ENCODE peak calls at places on chromosomes 2 and 18, in four cellular contexts. P, Q, J and G are unnamed samples.

GRCh38 chr2:47497843-47498460 is 95.0 kb downstream of the MSH2 start:
- DNase-seq in P (no peak), J (no peak), Q (no peak), G (no peak)

GRCh38 chr2:182814804-182815203 is 51.6 kb downstream of the FRZB start:
- DNase-seq in Q (no peak), P (no peak), J (no peak), G (no peak)

GRCh38 chr2:107553534-107553933 is 273.2 kb upstream of the RGPD4 start:
- DNase-seq in Q (no peak), P (no peak), J (no peak), G (no peak)

GRCh38 chr2:237749002-237749401 is 49.6 kb upstream of the RBM44 start:
- DNase-seq in Q (no peak), J (no peak), P (no peak), G (no peak)

GRCh38 chr2:16019617-16020351 is 79.4 kb downstream of the MYCN start:
- DNase-seq in P (no peak), J (no peak), Q (no peak), G (no peak)

GRCh38 chr2:173291412-173291811 is 63.3 kb upstream of the CDCA7 start:
- DNase-seq in Q (no peak), J (no peak), P (no peak), G (no peak)

GRCh38 chr2:54092940-54093339 is 22.5 kb upstream of the ACYP2 start:
- DNase-seq in J (peak), Q (no peak), P (no peak), G (no peak)

GRCh38 chr2:54240515-54241219 is 15.4 kb downstream of the TSPYL6 start:
- DNase-seq in Q (no peak), J (no peak), P (no peak), G (no peak)

GRCh38 chr18:2905802-2906521 is 59.2 kb downstream of the EMILIN2 start:
- DNase-seq in Q (peak), P (no peak), J (peak), G (peak)

GRCh38 chr2:8606226-8606625 is 75.6 kb upstream of the ID2 start:
- DNase-seq in Q (no peak), J (peak), P (no peak), G (no peak)

GRCh38 chr2:69789129-69789528 is 40.3 kb upstream of the GMCL1 start:
- DNase-seq in J (peak), Q (no peak), P (no peak), G (no peak)

GRCh38 chr2:30655211-30655610 is 152.0 kb downstream of the CAPN13 start:
- DNase-seq in Q (no peak), P (no peak), J (no peak), G (no peak)

GRCh38 chr2:49210191-49210590 is 55.9 kb upstream of the FSHR start:
- DNase-seq in J (no peak), Q (no peak), P (no peak), G (no peak)

GRCh38 chr2:28991462-28991861 is 10.4 kb downstream of the TOGARAM2 start:
- DNase-seq in Q (no peak), P (no peak), J (no peak), G (no peak)

GRCh38 chr18:27378396-27379094 is 193.4 kb upstream of the CHST9 start:
- DNase-seq in P (no peak), Q (no peak), J (peak), G (no peak)

GRCh38 chr2:101232770-101233169 is 19.9 kb upstream of the CNOT11 start:
- DNase-seq in P (no peak), Q (no peak), J (no peak), G (no peak)

GRCh38 chr2:165778653-165779451 is 15.2 kb downstream of the GALNT3 start:
- DNase-seq in J (peak), Q (no peak), P (no peak), G (no peak)

GRCh38 chr2:145931836-145932352 is 1412.0 kb upstream of the ZEB2 start:
- DNase-seq in Q (no peak), J (no peak), P (no peak), G (no peak)

GRCh38 chr2:62577994-62578836 is 72.2 kb upstream of the TMEM17 start:
- DNase-seq in Q (no peak), J (no peak), P (no peak), G (no peak)

GRCh38 chr2:196166876-196167275 is 4.5 kb downstream of the STK17B start:
- DNase-seq in J (peak), Q (no peak), P (no peak), G (no peak)

GRCh38 chr18:24703316-24703715 is 242.9 kb downstream of the HRH4 start:
- DNase-seq in P (no peak), Q (no peak), J (no peak), G (no peak)

GRCh38 chr2:166104773-166105172 is 23.0 kb downstream of the SCN1A start:
- DNase-seq in J (no peak), P (no peak), Q (no peak), G (no peak)

GRCh38 chr2:228763600-228763999 is 507.5 kb downstream of the PID1 start:
- DNase-seq in J (no peak), P (no peak), Q (no peak), G (no peak)

GRCh38 chr2:158457826-158458616 is 1.3 kb downstream of the PKP4 start:
- DNase-seq in Q (peak), P (peak), J (peak), G (peak)

GRCh38 chr2:9102861-9103662 is 99.6 kb upstream of the MBOAT2 start:
- DNase-seq in J (no peak), P (no peak), Q (no peak), G (no peak)

GRCh38 chr2:135471106-135471505 is 59.9 kb downstream of the ZRANB3 start:
- DNase-seq in P (no peak), Q (no peak), J (no peak), G (no peak)

GRCh38 chr2:71989671-71990070 is 158.0 kb downstream of the CYP26B1 start:
- DNase-seq in P (no peak), Q (no peak), J (no peak), G (no peak)

GRCh38 chr18:21345851-21346250 is 103.8 kb downstream of the GREB1L start:
- DNase-seq in J (no peak), P (no peak), Q (no peak), G (no peak)

GRCh38 chr18:58848685-58849084 is 16.0 kb upstream of the ZNF532 start:
- DNase-seq in J (no peak), P (no peak), Q (no peak), G (no peak)

GRCh38 chr2:69646714-69647113 is 3.2 kb upstream of the AAK1 start:
- DNase-seq in Q (no peak), J (peak), P (no peak), G (no peak)

GRCh38 chr2:104378853-104379374 is 475.0 kb upstream of the POU3F3 start:
- DNase-seq in P (no peak), J (peak), Q (no peak), G (no peak)

GRCh38 chr2:14256890-14257289 is 375.6 kb upstream of the LRATD1 start:
- DNase-seq in P (no peak), Q (no peak), J (no peak), G (no peak)

GRCh38 chr2:187302619-187303018 is 145.4 kb downstream of the CALCRL start:
- DNase-seq in J (no peak), Q (no peak), P (no peak), G (no peak)

GRCh38 chr2:127614246-127614645 is 31.7 kb upstream of the GPR17 start:
- DNase-seq in P (no peak), J (no peak), Q (no peak), G (no peak)

GRCh38 chr2:28979041-28979440 is 2.1 kb upstream of the TOGARAM2 start:
- DNase-seq in Q (no peak), J (no peak), P (no peak), G (no peak)

GRCh38 chr2:20350105-20350712 is 435 bp downstream of the PUM2 start:
- DNase-seq in J (peak), P (no peak), Q (peak), G (peak)